ENCODE peak calls at places on chromosome 12, in ten cellular contexts. One of them, this sample, is unnamed.

GRCh38 chr12:86719381-86719780 is 463.2 kb upstream of the MGAT4C start:
- DNase-seq in stomach: no peak
- DNase-seq in psoas muscle: no peak
- DNase-seq in osteoblast: no peak
- DNase-seq in gastrocnemius medialis: no peak
- DNase-seq in endothelial cell of umbilical vein: no peak
- DNase-seq in IMR-90: peak; percentile 67
- DNase-seq in uterus: no peak
- DNase-seq in GM12878: no peak
- DNase-seq in heart left ventricle: no peak
- DNase-seq in this sample: no peak

GRCh38 chr12:118107026-118107425 is 3.2 kb upstream of the VSIG10 start:
- DNase-seq in stomach: no peak
- DNase-seq in psoas muscle: no peak
- DNase-seq in osteoblast: no peak
- DNase-seq in gastrocnemius medialis: no peak
- DNase-seq in endothelial cell of umbilical vein: no peak
- DNase-seq in IMR-90: no peak
- DNase-seq in uterus: no peak
- DNase-seq in GM12878: no peak
- DNase-seq in heart left ventricle: no peak
- DNase-seq in this sample: no peak

GRCh38 chr12:9372202-9372601 is 164.0 kb upstream of the PZP start:
- DNase-seq in stomach: no peak
- DNase-seq in psoas muscle: no peak
- DNase-seq in osteoblast: no peak
- DNase-seq in gastrocnemius medialis: no peak
- DNase-seq in endothelial cell of umbilical vein: peak; percentile 18
- DNase-seq in IMR-90: peak; percentile 9
- DNase-seq in uterus: no peak
- DNase-seq in GM12878: no peak
- DNase-seq in heart left ventricle: no peak
- DNase-seq in this sample: peak; percentile 34

GRCh38 chr12:30914986-30915591 is 11.5 kb upstream of the TSPAN11 start:
- DNase-seq in stomach: no peak
- DNase-seq in psoas muscle: no peak
- DNase-seq in osteoblast: no peak
- DNase-seq in gastrocnemius medialis: no peak
- DNase-seq in endothelial cell of umbilical vein: peak; percentile 41
- DNase-seq in IMR-90: no peak
- DNase-seq in uterus: no peak
- DNase-seq in GM12878: no peak
- DNase-seq in heart left ventricle: no peak
- DNase-seq in this sample: no peak

GRCh38 chr12:132489078-132489601 is 811 bp upstream of the FBRSL1 start:
- DNase-seq in stomach: peak; percentile 52
- DNase-seq in psoas muscle: peak; percentile 44
- DNase-seq in osteoblast: no peak
- DNase-seq in gastrocnemius medialis: no peak
- DNase-seq in endothelial cell of umbilical vein: peak; percentile 12
- DNase-seq in IMR-90: no peak
- DNase-seq in uterus: no peak
- DNase-seq in GM12878: no peak
- DNase-seq in heart left ventricle: peak; percentile 61
- DNase-seq in this sample: no peak

GRCh38 chr12:47715393-47715876 is 9.6 kb upstream of the RPAP3 start:
- DNase-seq in stomach: peak; percentile 82
- DNase-seq in psoas muscle: peak; percentile 76
- DNase-seq in osteoblast: peak; percentile 84
- DNase-seq in gastrocnemius medialis: peak; percentile 82
- DNase-seq in endothelial cell of umbilical vein: peak; percentile 70
- DNase-seq in IMR-90: peak; percentile 71
- DNase-seq in uterus: peak; percentile 87
- DNase-seq in GM12878: no peak
- DNase-seq in heart left ventricle: peak; percentile 88
- DNase-seq in this sample: peak; percentile 89

GRCh38 chr12:71214511-71215285 is 56.9 kb upstream of the TSPAN8 start:
- DNase-seq in stomach: no peak
- DNase-seq in psoas muscle: no peak
- DNase-seq in osteoblast: no peak
- DNase-seq in gastrocnemius medialis: no peak
- DNase-seq in endothelial cell of umbilical vein: no peak
- DNase-seq in IMR-90: no peak
- DNase-seq in uterus: no peak
- DNase-seq in GM12878: no peak
- DNase-seq in heart left ventricle: no peak
- DNase-seq in this sample: no peak

GRCh38 chr12:728781-729180 is 23.6 kb upstream of the WNK1 start:
- DNase-seq in stomach: no peak
- DNase-seq in psoas muscle: no peak
- DNase-seq in osteoblast: no peak
- DNase-seq in gastrocnemius medialis: no peak
- DNase-seq in endothelial cell of umbilical vein: no peak
- DNase-seq in IMR-90: no peak
- DNase-seq in uterus: no peak
- DNase-seq in GM12878: no peak
- DNase-seq in heart left ventricle: no peak
- DNase-seq in this sample: no peak

GRCh38 chr12:57522887-57523705 is 472 bp downstream of the MBD6 start:
- DNase-seq in stomach: peak; percentile 48
- DNase-seq in psoas muscle: peak; percentile 54
- DNase-seq in osteoblast: peak; percentile 90
- DNase-seq in gastrocnemius medialis: peak; percentile 66
- DNase-seq in endothelial cell of umbilical vein: peak; percentile 72
- DNase-seq in IMR-90: peak; percentile 49
- DNase-seq in uterus: peak; percentile 69
- DNase-seq in GM12878: no peak
- DNase-seq in heart left ventricle: peak; percentile 77
- DNase-seq in this sample: peak; percentile 64

GRCh38 chr12:118259079-118259478 is 113.6 kb downstream of the TAOK3 start:
- DNase-seq in stomach: no peak
- DNase-seq in psoas muscle: no peak
- DNase-seq in osteoblast: no peak
- DNase-seq in gastrocnemius medialis: peak; percentile 19
- DNase-seq in endothelial cell of umbilical vein: no peak
- DNase-seq in IMR-90: peak; percentile 25
- DNase-seq in uterus: no peak
- DNase-seq in GM12878: no peak
- DNase-seq in heart left ventricle: no peak
- DNase-seq in this sample: no peak

DNA sequence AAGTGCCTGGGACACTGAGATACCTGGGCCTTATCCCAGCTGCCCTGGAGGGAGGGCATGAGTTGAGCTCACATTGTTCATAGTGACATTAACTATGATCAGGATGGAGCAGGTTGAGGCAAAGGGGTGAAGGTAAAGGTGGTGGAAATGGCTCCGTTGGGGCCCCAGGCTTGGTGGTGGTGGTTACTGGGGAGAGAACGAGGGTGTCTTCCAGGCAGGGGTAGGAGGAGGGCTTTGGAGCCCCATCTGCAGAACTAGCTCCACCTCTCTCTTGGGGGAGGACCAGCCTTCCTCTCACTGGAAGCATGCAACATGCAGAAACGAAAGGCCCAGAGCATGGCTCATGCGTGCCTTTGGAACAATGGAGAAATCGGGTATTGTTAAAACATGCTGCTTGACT is 217.0 kb downstream of the SLC41A2 start:
- DNase-seq in stomach: no peak
- DNase-seq in psoas muscle: no peak
- DNase-seq in osteoblast: no peak
- DNase-seq in gastrocnemius medialis: no peak
- DNase-seq in endothelial cell of umbilical vein: no peak
- DNase-seq in IMR-90: no peak
- DNase-seq in uterus: no peak
- DNase-seq in GM12878: no peak
- DNase-seq in heart left ventricle: no peak
- DNase-seq in this sample: no peak
- H3K4me3 ChIP-seq in stomach: no peak overlapping the region
- H3K4me3 ChIP-seq in psoas muscle: no peak overlapping the region
- H3K4me3 ChIP-seq in osteoblast: no peak overlapping the region
- H3K4me3 ChIP-seq in gastrocnemius medialis: no peak overlapping the region
- H3K4me3 ChIP-seq in endothelial cell of umbilical vein: no peak overlapping the region
- H3K4me3 ChIP-seq in IMR-90: no peak overlapping the region
- H3K4me3 ChIP-seq in uterus: no peak overlapping the region
- H3K4me3 ChIP-seq in GM12878: peak overlapping the region; percentile 45
- H3K4me3 ChIP-seq in heart left ventricle: no peak overlapping the region
- H3K4me3 ChIP-seq in this sample: no peak overlapping the region

GRCh38 chr12:120156315-120157259 is 37.9 kb downstream of the GCN1 start:
- DNase-seq in stomach: no peak
- DNase-seq in psoas muscle: no peak
- DNase-seq in osteoblast: peak; percentile 58
- DNase-seq in gastrocnemius medialis: no peak
- DNase-seq in endothelial cell of umbilical vein: no peak
- DNase-seq in IMR-90: no peak
- DNase-seq in uterus: no peak
- DNase-seq in GM12878: no peak
- DNase-seq in heart left ventricle: no peak
- DNase-seq in this sample: no peak
- H3K4me1 ChIP-seq in stomach: no peaks in the 10 kb centered on the region
- H3K4me1 ChIP-seq in psoas muscle: no peaks in the 10 kb centered on the region
- H3K4me1 ChIP-seq in osteoblast: no peaks in the 10 kb centered on the region
- H3K4me1 ChIP-seq in gastrocnemius medialis: no peaks in the 10 kb centered on the region
- H3K4me1 ChIP-seq in endothelial cell of umbilical vein: no peaks in the 10 kb centered on the region
- H3K4me1 ChIP-seq in IMR-90: no peaks in the 10 kb centered on the region
- H3K4me1 ChIP-seq in uterus: no peaks in the 10 kb centered on the region
- H3K4me1 ChIP-seq in GM12878: peaks cover 4% of the 10 kb centered on the region
- H3K4me1 ChIP-seq in heart left ventricle: no peaks in the 10 kb centered on the region
- H3K4me1 ChIP-seq in this sample: no peaks in the 10 kb centered on the region

GRCh38 chr12:121216102-121216501 is 6.2 kb downstream of the P2RX4 start:
- DNase-seq in stomach: no peak
- DNase-seq in psoas muscle: no peak
- DNase-seq in osteoblast: no peak
- DNase-seq in gastrocnemius medialis: no peak
- DNase-seq in endothelial cell of umbilical vein: no peak
- DNase-seq in IMR-90: no peak
- DNase-seq in uterus: no peak
- DNase-seq in GM12878: no peak
- DNase-seq in heart left ventricle: no peak
- DNase-seq in this sample: no peak

GRCh38 chr12:121219353-121219986 is 9.5 kb downstream of the P2RX4 start:
- DNase-seq in stomach: no peak
- DNase-seq in psoas muscle: no peak
- DNase-seq in osteoblast: no peak
- DNase-seq in gastrocnemius medialis: no peak
- DNase-seq in endothelial cell of umbilical vein: no peak
- DNase-seq in IMR-90: no peak
- DNase-seq in uterus: no peak
- DNase-seq in GM12878: no peak
- DNase-seq in heart left ventricle: no peak
- DNase-seq in this sample: no peak

GRCh38 chr12:121217761-121218160 is 7.8 kb downstream of the P2RX4 start:
- DNase-seq in stomach: peak; percentile 75
- DNase-seq in psoas muscle: no peak
- DNase-seq in osteoblast: no peak
- DNase-seq in gastrocnemius medialis: no peak
- DNase-seq in endothelial cell of umbilical vein: no peak
- DNase-seq in IMR-90: no peak
- DNase-seq in uterus: no peak
- DNase-seq in GM12878: no peak
- DNase-seq in heart left ventricle: no peak
- DNase-seq in this sample: no peak

GRCh38 chr12:121217066-121217465 is 7.1 kb downstream of the P2RX4 start:
- DNase-seq in stomach: no peak
- DNase-seq in psoas muscle: no peak
- DNase-seq in osteoblast: no peak
- DNase-seq in gastrocnemius medialis: no peak
- DNase-seq in endothelial cell of umbilical vein: no peak
- DNase-seq in IMR-90: no peak
- DNase-seq in uterus: no peak
- DNase-seq in GM12878: no peak
- DNase-seq in heart left ventricle: no peak
- DNase-seq in this sample: no peak

DNA sequence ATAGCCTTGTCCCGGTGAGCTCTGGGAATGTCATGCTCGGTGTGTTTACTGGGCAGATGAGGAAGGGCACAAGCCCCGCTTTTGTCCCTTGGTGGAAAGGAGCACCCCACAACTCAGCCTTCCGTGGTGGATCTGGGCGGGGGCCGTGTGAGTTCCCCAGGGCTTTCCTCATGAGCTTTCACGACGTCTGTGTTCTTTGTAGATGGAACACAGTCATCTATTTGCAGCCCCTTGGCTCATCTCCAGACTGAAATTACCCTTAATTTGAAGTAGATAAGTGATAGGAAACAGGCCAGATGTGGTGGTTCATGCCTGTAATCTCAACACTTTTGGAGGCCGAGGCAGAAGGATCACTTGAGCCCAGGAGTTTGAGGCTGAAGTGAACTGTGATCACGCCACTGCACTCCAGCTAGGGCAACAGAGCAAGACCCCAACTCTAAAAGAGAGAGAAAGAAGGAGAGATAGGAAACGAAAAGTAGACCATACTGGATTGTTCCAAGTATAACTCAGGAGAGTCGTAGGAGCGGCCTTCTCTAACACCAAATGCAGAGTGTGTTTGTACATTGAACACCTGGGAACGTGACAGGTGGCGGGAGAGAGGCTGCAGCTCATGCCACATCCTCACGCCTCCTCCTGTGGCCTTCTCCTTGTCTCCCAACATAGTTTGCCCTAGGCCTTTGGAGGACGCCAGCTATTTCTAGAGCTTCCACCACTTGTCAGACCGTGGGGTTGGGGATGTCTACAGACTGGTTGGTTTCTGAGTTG is 8.8 kb downstream of the P2RX4 start:
- DNase-seq in stomach: no peak
- DNase-seq in psoas muscle: no peak
- DNase-seq in osteoblast: peak; percentile 50
- DNase-seq in gastrocnemius medialis: no peak
- DNase-seq in endothelial cell of umbilical vein: no peak
- DNase-seq in IMR-90: no peak
- DNase-seq in uterus: no peak
- DNase-seq in GM12878: no peak
- DNase-seq in heart left ventricle: no peak
- DNase-seq in this sample: no peak
- TF ChIP-seq CTCF in stomach: no peak
- TF ChIP-seq CTCF in psoas muscle: no peak
- TF ChIP-seq CTCF in osteoblast: no peak
- TF ChIP-seq CTCF in gastrocnemius medialis: no peak
- TF ChIP-seq CTCF in endothelial cell of umbilical vein: no peak
- TF ChIP-seq CTCF in IMR-90: no peak
- TF ChIP-seq CTCF in uterus: no peak
- TF ChIP-seq CTCF in GM12878: no peak
- TF ChIP-seq CTCF in heart left ventricle: no peak
- TF ChIP-seq CTCF in this sample: no peak

DNA sequence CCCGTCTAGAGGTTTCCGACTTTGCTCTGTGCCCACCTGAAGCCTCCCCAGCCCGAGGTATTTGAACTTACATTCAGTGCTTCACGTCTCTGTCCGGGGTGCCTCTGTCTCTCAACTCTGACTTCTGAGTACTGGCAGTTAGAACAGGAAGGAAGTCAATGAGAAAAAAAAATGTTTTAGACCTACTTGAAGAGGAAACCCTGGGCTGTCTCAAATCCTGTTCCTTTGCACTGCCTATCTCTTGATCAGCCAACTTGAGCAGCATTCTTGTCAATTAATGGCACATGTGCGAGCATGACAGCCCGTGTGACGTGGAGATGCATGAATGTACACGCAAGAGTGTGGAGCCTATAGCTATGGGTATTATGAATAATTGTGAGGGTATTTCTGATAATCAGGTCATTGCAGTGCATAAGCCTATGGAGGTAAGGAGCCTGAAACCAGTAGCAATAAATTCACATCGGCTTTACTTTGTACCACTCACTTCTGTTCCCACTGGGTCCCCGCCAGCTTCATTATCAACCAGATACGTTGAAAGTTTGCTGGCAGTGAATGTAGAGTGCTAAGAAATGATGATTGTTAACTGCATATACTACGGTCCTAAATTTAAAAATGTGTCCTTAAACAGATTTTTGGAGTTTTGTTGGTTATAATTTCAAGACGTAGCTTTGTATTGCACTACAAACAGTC is at the start of gene ARHGDIB:
- DNase-seq in stomach: peak; percentile 51
- DNase-seq in psoas muscle: no peak
- DNase-seq in osteoblast: no peak
- DNase-seq in gastrocnemius medialis: peak; percentile 25
- DNase-seq in endothelial cell of umbilical vein: peak; percentile 90
- DNase-seq in IMR-90: no peak
- DNase-seq in uterus: no peak
- DNase-seq in GM12878: peak; percentile 87
- DNase-seq in heart left ventricle: peak; percentile 56
- DNase-seq in this sample: peak; percentile 86
- H3K4me3 ChIP-seq in stomach: peak within 1 kb of the TSS; percentile 18
- H3K4me3 ChIP-seq in psoas muscle: peak within 1 kb of the TSS; percentile 63
- H3K4me3 ChIP-seq in osteoblast: peak within 1 kb of the TSS; percentile 52
- H3K4me3 ChIP-seq in gastrocnemius medialis: peak within 1 kb of the TSS; percentile 44
- H3K4me3 ChIP-seq in endothelial cell of umbilical vein: peak within 1 kb of the TSS; percentile 57
- H3K4me3 ChIP-seq in IMR-90: no peak within 1 kb of the TSS
- H3K4me3 ChIP-seq in uterus: peak within 1 kb of the TSS; percentile 24
- H3K4me3 ChIP-seq in GM12878: peak within 1 kb of the TSS; percentile 80
- H3K4me3 ChIP-seq in heart left ventricle: peak within 1 kb of the TSS; percentile 69
- H3K4me3 ChIP-seq in this sample: peak within 1 kb of the TSS; percentile 43